ENCODE peak calls at places on chromosomes 3 and 15, in ten cellular contexts. E is astrocyte of the spinal cord, R is AG09309, S is neural crest cell, P is psoas muscle, M is cardiac muscle cell, W is tibial artery, L is HFFc6, J is heart left ventricle, V is colonic mucosa. C is an unnamed sample.
A peak's percentile ranks its signal among the peaks of the same experiment; 100 is the strongest.

GRCh38 chr3:152307829-152308474 is 39.2 kb downstream of the MBNL1 start:
- DNase-seq in L (peak; percentile 64), J (no peak), P (no peak), E (no peak), R (no peak), M (no peak), V (peak; percentile 38), W (no peak), S (no peak), C (no peak)

GRCh38 chr15:68418611-68419161 is 13.3 kb downstream of the ITGA11 start:
- DNase-seq in W (no peak), E (peak; percentile 72), P (no peak), S (no peak), R (no peak), L (no peak), J (peak; percentile 16), M (no peak), V (peak; percentile 72), C (no peak)

GRCh38 chr3:120820748-120821147 is 78.2 kb downstream of the GTF2E1 start:
- DNase-seq in E (no peak), V (peak; percentile 61), J (no peak), W (no peak), M (no peak), S (no peak), L (no peak), P (no peak), R (no peak), C (no peak)

GRCh38 chr3:36677331-36678007 is 86.9 kb downstream of the DCLK3 start:
- DNase-seq in W (no peak), L (peak; percentile 87), V (no peak), R (peak; percentile 76), S (no peak), M (no peak), P (no peak), E (peak; percentile 92), J (no peak), C (no peak)

GRCh38 chr3:14565791-14566588 is 25.8 kb upstream of the GRIP2 start:
- DNase-seq in S (no peak), V (no peak), R (no peak), L (peak; percentile 29), E (peak; percentile 59), W (no peak), P (no peak), M (no peak), J (no peak), C (peak; percentile 30)

GRCh38 chr3:67215690-67216089 is 217.6 kb downstream of the KBTBD8 start:
- DNase-seq in P (no peak), E (no peak), L (no peak), W (no peak), S (no peak), J (no peak), M (no peak), V (no peak), R (no peak), C (no peak)

GRCh38 chr3:149886957-149887356 is 73.9 kb downstream of the RNF13 start:
- DNase-seq in L (no peak), V (no peak), E (no peak), P (no peak), J (no peak), W (no peak), M (no peak), R (no peak), S (no peak), C (no peak)

GRCh38 chr3:53192608-53193007 is 31.6 kb downstream of the PRKCD start:
- DNase-seq in L (no peak), W (no peak), E (no peak), J (no peak), S (no peak), M (no peak), R (no peak), P (no peak), V (no peak), C (no peak)

GRCh38 chr3:5543047-5543446 is 355.5 kb downstream of the EDEM1 start:
- DNase-seq in W (no peak), V (no peak), E (no peak), J (no peak), P (no peak), S (no peak), M (no peak), R (no peak), L (no peak), C (no peak)

GRCh38 chr15:68699881-68700394 is 120.8 kb downstream of the ANP32A start:
- DNase-seq in R (no peak), E (no peak), P (no peak), S (no peak), V (no peak), L (no peak), W (no peak), J (peak; percentile 61), M (no peak), C (no peak)

GRCh38 chr3:67683522-67683921 is 29.1 kb upstream of the SUCLG2 start:
- DNase-seq in E (no peak), V (no peak), P (no peak), M (no peak), W (no peak), S (no peak), R (no peak), J (no peak), L (no peak), C (no peak)

GRCh38 chr15:77032647-77033416 is 37.9 kb downstream of the PSTPIP1 start:
- DNase-seq in J (peak; percentile 17), W (no peak), S (peak; percentile 2), L (no peak), P (peak; percentile 40), V (peak; percentile 17), R (no peak), E (no peak), M (no peak), C (peak; percentile 1)

GRCh38 chr15:70557506-70558258 is 205.7 kb downstream of the UACA start:
- DNase-seq in P (peak; percentile 63), J (no peak), S (no peak), E (no peak), M (no peak), W (no peak), L (no peak), V (no peak), R (no peak), C (no peak)

GRCh38 chr3:17639765-17640164 is 102.7 kb downstream of the TBC1D5 start:
- DNase-seq in W (peak; percentile 28), L (peak; percentile 85), V (no peak), E (peak; percentile 84), P (no peak), M (no peak), S (no peak), R (peak; percentile 65), J (no peak), C (no peak)

GRCh38 chr3:148054999-148055398 is 642.7 kb upstream of the AGTR1 start:
- DNase-seq in P (no peak), L (no peak), J (no peak), S (no peak), R (no peak), E (no peak), V (no peak), M (no peak), W (no peak), C (no peak)

DNA sequence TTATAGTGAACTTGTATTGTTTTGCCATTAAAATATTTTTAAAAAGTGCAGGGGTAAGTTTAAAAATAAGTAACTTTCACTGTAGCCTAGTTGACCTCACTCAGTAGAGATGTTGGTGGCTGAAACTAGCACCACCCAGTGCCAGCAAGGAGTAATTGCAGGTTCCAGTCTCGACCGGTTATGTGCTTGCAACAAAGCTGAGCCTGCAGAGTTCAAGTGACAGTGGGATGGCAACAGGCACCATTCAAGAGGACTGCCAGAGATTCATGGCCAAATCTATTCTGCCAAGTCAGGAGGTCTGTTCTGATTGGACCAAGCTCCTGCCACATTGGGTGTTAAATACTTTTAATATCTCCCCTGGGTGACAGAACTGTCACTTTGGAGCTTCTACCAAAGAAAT is 2.7 kb downstream of the ADAMTS7 start:
- DNase-seq in E (peak; percentile 27), V (peak; percentile 31), W (no peak), R (no peak), P (no peak), L (peak; percentile 27), J (peak; percentile 60), S (no peak), M (peak; percentile 34), C (peak; percentile 45)
- TF ChIP-seq CTCF in E (peak; percentile 46), V (no peak), W (no peak), R (peak; percentile 39), P (no peak), L (peak; percentile 75), J (peak; percentile 60), S (peak; percentile 64), M (peak; percentile 48), C (peak; percentile 71)

GRCh38 chr15:39555885-39556284 is 25.0 kb upstream of the THBS1 start:
- DNase-seq in L (no peak), P (no peak), S (no peak), E (no peak), W (no peak), V (no peak), R (no peak), J (no peak), M (no peak), C (no peak)
- TF ChIP-seq CTCF in L (no peak), P (no peak), S (no peak), E (no peak), W (no peak), V (no peak), R (no peak), J (no peak), M (peak; percentile 15), C (no peak)

GRCh38 chr3:39440316-39440715 is 27.2 kb upstream of the MOBP start:
- DNase-seq in M (no peak), W (no peak), E (no peak), J (no peak), L (no peak), R (no peak), P (no peak), V (no peak), S (no peak), C (no peak)

GRCh38 chr3:39447637-39448483 is 19.6 kb upstream of the MOBP start:
- DNase-seq in W (peak; percentile 76), V (peak; percentile 90), M (peak; percentile 91), P (no peak), J (peak; percentile 56), L (peak; percentile 77), S (peak; percentile 67), E (peak; percentile 78), R (peak; percentile 58), C (peak; percentile 73)

GRCh38 chr3:39446444-39446843 is 21.0 kb upstream of the MOBP start:
- DNase-seq in P (no peak), V (no peak), E (no peak), S (no peak), W (no peak), R (no peak), M (no peak), L (no peak), J (no peak), C (no peak)

GRCh38 chr3:39445927-39446326 is 21.6 kb upstream of the MOBP start:
- DNase-seq in J (no peak), M (no peak), R (no peak), E (no peak), S (no peak), W (no peak), P (no peak), L (no peak), V (no peak), C (no peak)

GRCh38 chr3:39443530-39443929 is 23.9 kb upstream of the MOBP start:
- DNase-seq in S (no peak), L (no peak), E (no peak), M (no peak), V (no peak), W (no peak), J (no peak), R (no peak), P (no peak), C (no peak)
- TF ChIP-seq CTCF in S (no peak), L (peak; percentile 29), E (no peak), M (peak; percentile 11), V (no peak), W (no peak), J (no peak), R (no peak), P (no peak), C (no peak)

GRCh38 chr3:134794950-134795775 is at the start of gene EPHB1:
- DNase-seq in E (peak; percentile 93), P (peak; percentile 93), R (peak; percentile 84), J (peak; percentile 80), W (peak; percentile 71), V (peak; percentile 72), L (peak; percentile 96), S (peak; percentile 88), M (peak; percentile 92), C (peak; percentile 83)
- TF ChIP-seq CTCF in E (peak; percentile 95), P (peak; percentile 96), R (peak; percentile 99), J (peak; percentile 93), W (peak; percentile 94), V (peak; percentile 73), L (peak; percentile 94), S (peak; percentile 98), M (peak; percentile 92), C (peak; percentile 83)

C was measured in activated CD8-positive, alpha-beta T cell treated with anti-CD3 and anti-CD28 coated beads for 36 hours.